ENCODE peak calls at places on chromosomes 4 and X, in ten cellular contexts. One of them, this sample, is unnamed.

GRCh38 chr4:56182356-56182755 is 204.9 kb downstream of the AASDH start:
- DNase-seq in CD8-positive, alpha-beta memory T cell: no peak
- DNase-seq in GM23248: no peak
- DNase-seq in lung: no peak
- DNase-seq in suprapubic skin: no peak
- DNase-seq in right lobe of liver: no peak
- DNase-seq in left lung: no peak
- DNase-seq in body of pancreas: no peak
- DNase-seq in endodermal cell: no peak
- DNase-seq in A549: no peak
- DNase-seq in this sample: no peak

GRCh38 chr4:3324093-3324815 is 31.4 kb downstream of the RGS12 start:
- DNase-seq in CD8-positive, alpha-beta memory T cell: no peak
- DNase-seq in GM23248: no peak
- DNase-seq in lung: no peak
- DNase-seq in suprapubic skin: no peak
- DNase-seq in right lobe of liver: no peak
- DNase-seq in left lung: no peak
- DNase-seq in body of pancreas: peak
- DNase-seq in endodermal cell: peak
- DNase-seq in A549: no peak
- DNase-seq in this sample: no peak

GRCh38 chr4:38857354-38858096 is 908 bp upstream of the TLR6 start:
- DNase-seq in CD8-positive, alpha-beta memory T cell: no peak
- DNase-seq in GM23248: peak
- DNase-seq in lung: peak
- DNase-seq in suprapubic skin: no peak
- DNase-seq in right lobe of liver: no peak
- DNase-seq in left lung: peak
- DNase-seq in body of pancreas: no peak
- DNase-seq in endodermal cell: peak
- DNase-seq in A549: peak
- DNase-seq in this sample: peak

GRCh38 chr4:188691811-188692210 is 552.6 kb downstream of the TRIML1 start:
- DNase-seq in CD8-positive, alpha-beta memory T cell: no peak
- DNase-seq in GM23248: peak
- DNase-seq in lung: no peak
- DNase-seq in suprapubic skin: no peak
- DNase-seq in right lobe of liver: no peak
- DNase-seq in left lung: no peak
- DNase-seq in body of pancreas: no peak
- DNase-seq in endodermal cell: no peak
- DNase-seq in A549: no peak
- DNase-seq in this sample: peak

GRCh38 chr4:1290165-1290977 is 680 bp downstream of the MAEA start:
- DNase-seq in CD8-positive, alpha-beta memory T cell: no peak
- DNase-seq in GM23248: peak
- DNase-seq in lung: no peak
- DNase-seq in suprapubic skin: peak
- DNase-seq in right lobe of liver: no peak
- DNase-seq in left lung: no peak
- DNase-seq in body of pancreas: peak
- DNase-seq in endodermal cell: no peak
- DNase-seq in A549: no peak
- DNase-seq in this sample: peak

GRCh38 chrX:153499876-153500275 is 5.1 kb downstream of the BGN start:
- DNase-seq in CD8-positive, alpha-beta memory T cell: no peak
- DNase-seq in GM23248: peak
- DNase-seq in lung: no peak
- DNase-seq in suprapubic skin: no peak
- DNase-seq in right lobe of liver: no peak
- DNase-seq in left lung: no peak
- DNase-seq in body of pancreas: no peak
- DNase-seq in endodermal cell: no peak
- DNase-seq in A549: no peak
- DNase-seq in this sample: no peak

GRCh38 chr4:107183155-107183774 is 147.2 kb upstream of the DKK2 start:
- DNase-seq in CD8-positive, alpha-beta memory T cell: peak
- DNase-seq in GM23248: peak
- DNase-seq in lung: no peak
- DNase-seq in suprapubic skin: no peak
- DNase-seq in right lobe of liver: no peak
- DNase-seq in left lung: no peak
- DNase-seq in body of pancreas: peak
- DNase-seq in endodermal cell: peak
- DNase-seq in A549: peak
- DNase-seq in this sample: peak

GRCh38 chr4:89482248-89482647 is 174.6 kb upstream of the GPRIN3 start:
- DNase-seq in CD8-positive, alpha-beta memory T cell: no peak
- DNase-seq in GM23248: peak
- DNase-seq in lung: no peak
- DNase-seq in suprapubic skin: no peak
- DNase-seq in right lobe of liver: no peak
- DNase-seq in left lung: no peak
- DNase-seq in body of pancreas: no peak
- DNase-seq in endodermal cell: peak
- DNase-seq in A549: peak
- DNase-seq in this sample: peak

GRCh38 chr4:39231660-39232059 is 49.3 kb downstream of the WDR19 start:
- DNase-seq in CD8-positive, alpha-beta memory T cell: no peak
- DNase-seq in GM23248: no peak
- DNase-seq in lung: no peak
- DNase-seq in suprapubic skin: no peak
- DNase-seq in right lobe of liver: no peak
- DNase-seq in left lung: no peak
- DNase-seq in body of pancreas: no peak
- DNase-seq in endodermal cell: no peak
- DNase-seq in A549: no peak
- DNase-seq in this sample: no peak

GRCh38 chr4:156830356-156830755 is 141.2 kb downstream of the PDGFC start:
- DNase-seq in CD8-positive, alpha-beta memory T cell: no peak
- DNase-seq in GM23248: peak
- DNase-seq in lung: no peak
- DNase-seq in suprapubic skin: no peak
- DNase-seq in right lobe of liver: no peak
- DNase-seq in left lung: no peak
- DNase-seq in body of pancreas: no peak
- DNase-seq in endodermal cell: no peak
- DNase-seq in A549: no peak
- DNase-seq in this sample: no peak

GRCh38 chr4:24973471-24974251 is 57.1 kb downstream of the LGI2 start:
- DNase-seq in CD8-positive, alpha-beta memory T cell: no peak
- DNase-seq in GM23248: peak
- DNase-seq in lung: peak
- DNase-seq in suprapubic skin: no peak
- DNase-seq in right lobe of liver: peak
- DNase-seq in left lung: peak
- DNase-seq in body of pancreas: no peak
- DNase-seq in endodermal cell: peak
- DNase-seq in A549: peak
- DNase-seq in this sample: no peak

GRCh38 chr4:53169695-53170617 is 195.9 kb downstream of the SCFD2 start:
- DNase-seq in CD8-positive, alpha-beta memory T cell: no peak
- DNase-seq in GM23248: no peak
- DNase-seq in lung: no peak
- DNase-seq in suprapubic skin: no peak
- DNase-seq in right lobe of liver: no peak
- DNase-seq in left lung: no peak
- DNase-seq in body of pancreas: no peak
- DNase-seq in endodermal cell: no peak
- DNase-seq in A549: no peak
- DNase-seq in this sample: no peak

GRCh38 chr4:68907230-68907629 is 44.4 kb downstream of the UGT2A3 start:
- DNase-seq in CD8-positive, alpha-beta memory T cell: no peak
- DNase-seq in GM23248: no peak
- DNase-seq in lung: no peak
- DNase-seq in suprapubic skin: no peak
- DNase-seq in right lobe of liver: no peak
- DNase-seq in left lung: no peak
- DNase-seq in body of pancreas: no peak
- DNase-seq in endodermal cell: no peak
- DNase-seq in A549: no peak
- DNase-seq in this sample: no peak

GRCh38 chr4:147138171-147138570 is 192.5 kb upstream of the TTC29 start:
- DNase-seq in CD8-positive, alpha-beta memory T cell: no peak
- DNase-seq in GM23248: peak
- DNase-seq in lung: no peak
- DNase-seq in suprapubic skin: no peak
- DNase-seq in right lobe of liver: no peak
- DNase-seq in left lung: no peak
- DNase-seq in body of pancreas: no peak
- DNase-seq in endodermal cell: no peak
- DNase-seq in A549: no peak
- DNase-seq in this sample: no peak

GRCh38 chr4:147136308-147136707 is 190.6 kb upstream of the TTC29 start:
- DNase-seq in CD8-positive, alpha-beta memory T cell: no peak
- DNase-seq in GM23248: no peak
- DNase-seq in lung: no peak
- DNase-seq in suprapubic skin: no peak
- DNase-seq in right lobe of liver: no peak
- DNase-seq in left lung: no peak
- DNase-seq in body of pancreas: no peak
- DNase-seq in endodermal cell: no peak
- DNase-seq in A549: no peak
- DNase-seq in this sample: no peak

GRCh38 chr4:147136783-147137182 is 191.1 kb upstream of the TTC29 start:
- DNase-seq in CD8-positive, alpha-beta memory T cell: no peak
- DNase-seq in GM23248: no peak
- DNase-seq in lung: no peak
- DNase-seq in suprapubic skin: no peak
- DNase-seq in right lobe of liver: no peak
- DNase-seq in left lung: no peak
- DNase-seq in body of pancreas: no peak
- DNase-seq in endodermal cell: no peak
- DNase-seq in A549: no peak
- DNase-seq in this sample: no peak

GRCh38 chr4:147139455-147140198 is 194.0 kb upstream of the TTC29 start:
- DNase-seq in CD8-positive, alpha-beta memory T cell: no peak
- DNase-seq in GM23248: no peak
- DNase-seq in lung: no peak
- DNase-seq in suprapubic skin: no peak
- DNase-seq in right lobe of liver: no peak
- DNase-seq in left lung: no peak
- DNase-seq in body of pancreas: no peak
- DNase-seq in endodermal cell: no peak
- DNase-seq in A549: no peak
- DNase-seq in this sample: no peak

GRCh38 chr4:147137280-147137679 is 191.6 kb upstream of the TTC29 start:
- DNase-seq in CD8-positive, alpha-beta memory T cell: no peak
- DNase-seq in GM23248: no peak
- DNase-seq in lung: no peak
- DNase-seq in suprapubic skin: no peak
- DNase-seq in right lobe of liver: no peak
- DNase-seq in left lung: no peak
- DNase-seq in body of pancreas: no peak
- DNase-seq in endodermal cell: peak
- DNase-seq in A549: no peak
- DNase-seq in this sample: no peak
- H3K27ac ChIP-seq in CD8-positive, alpha-beta memory T cell: no peak
- H3K27ac ChIP-seq in GM23248: no peak
- H3K27ac ChIP-seq in lung: no peak
- H3K27ac ChIP-seq in suprapubic skin: no peak
- H3K27ac ChIP-seq in right lobe of liver: no peak
- H3K27ac ChIP-seq in left lung: peak
- H3K27ac ChIP-seq in body of pancreas: no peak
- H3K27ac ChIP-seq in endodermal cell: no peak
- H3K27ac ChIP-seq in A549: no peak
- H3K27ac ChIP-seq in this sample: no peak

GRCh38 chr4:26105372-26105771 is 191.4 kb downstream of the SMIM20 start:
- DNase-seq in CD8-positive, alpha-beta memory T cell: no peak
- DNase-seq in GM23248: no peak
- DNase-seq in lung: no peak
- DNase-seq in suprapubic skin: no peak
- DNase-seq in right lobe of liver: no peak
- DNase-seq in left lung: no peak
- DNase-seq in body of pancreas: no peak
- DNase-seq in endodermal cell: no peak
- DNase-seq in A549: no peak
- DNase-seq in this sample: no peak
- H3K27ac ChIP-seq in CD8-positive, alpha-beta memory T cell: no peak
- H3K27ac ChIP-seq in GM23248: no peak
- H3K27ac ChIP-seq in lung: no peak
- H3K27ac ChIP-seq in suprapubic skin: peak
- H3K27ac ChIP-seq in right lobe of liver: no peak
- H3K27ac ChIP-seq in left lung: no peak
- H3K27ac ChIP-seq in body of pancreas: no peak
- H3K27ac ChIP-seq in endodermal cell: no peak
- H3K27ac ChIP-seq in A549: no peak
- H3K27ac ChIP-seq in this sample: no peak

GRCh38 chr4:165208322-165208652 is 926 bp downstream of the KLHL2 start:
- DNase-seq in CD8-positive, alpha-beta memory T cell: no peak
- DNase-seq in GM23248: no peak
- DNase-seq in lung: no peak
- DNase-seq in suprapubic skin: no peak
- DNase-seq in right lobe of liver: no peak
- DNase-seq in left lung: no peak
- DNase-seq in body of pancreas: no peak
- DNase-seq in endodermal cell: no peak
- DNase-seq in A549: no peak
- DNase-seq in this sample: no peak
- H3K27ac ChIP-seq in CD8-positive, alpha-beta memory T cell: peak
- H3K27ac ChIP-seq in GM23248: no peak
- H3K27ac ChIP-seq in lung: no peak
- H3K27ac ChIP-seq in suprapubic skin: peak
- H3K27ac ChIP-seq in right lobe of liver: peak
- H3K27ac ChIP-seq in left lung: peak
- H3K27ac ChIP-seq in body of pancreas: peak
- H3K27ac ChIP-seq in endodermal cell: no peak
- H3K27ac ChIP-seq in A549: peak
- H3K27ac ChIP-seq in this sample: peak

DNA sequence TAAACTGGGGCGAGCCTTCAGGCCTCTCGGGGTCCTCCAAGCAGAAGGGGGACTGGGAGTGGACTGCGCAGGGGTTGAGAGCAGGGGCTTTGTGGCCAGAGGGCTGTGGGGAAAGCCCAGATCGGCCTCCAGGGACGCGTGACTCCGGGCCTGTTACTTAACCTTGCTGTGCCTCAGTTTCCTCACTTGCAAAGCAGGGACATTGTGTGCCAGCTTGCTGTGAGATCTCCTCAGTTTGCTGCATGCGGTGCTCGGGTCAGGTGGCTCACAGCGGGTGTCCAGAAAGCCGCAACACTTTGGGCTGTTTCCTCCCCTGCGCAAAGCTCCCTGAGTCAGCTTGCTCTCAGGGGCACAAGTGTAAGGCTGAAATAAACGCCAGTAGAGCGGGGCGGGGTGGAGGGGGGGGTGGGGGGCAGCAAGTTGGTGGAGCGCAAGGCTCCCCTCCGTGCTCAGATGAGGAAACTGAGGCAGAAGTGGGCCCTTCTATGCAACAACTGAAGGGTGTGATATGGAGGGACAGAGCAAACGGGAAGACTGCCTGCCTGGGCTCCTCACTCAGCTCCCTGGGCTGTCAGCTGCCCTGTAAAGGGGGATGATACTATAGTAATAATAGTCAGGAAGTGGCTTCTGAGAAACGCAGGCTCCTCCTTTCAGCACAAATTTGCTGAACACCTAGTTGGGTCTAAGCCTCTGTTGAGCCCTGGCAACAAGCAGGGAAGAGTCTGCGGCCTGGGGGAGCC is 101.0 kb downstream of the HMX1 start:
- DNase-seq in CD8-positive, alpha-beta memory T cell: no peak
- DNase-seq in GM23248: no peak
- DNase-seq in lung: no peak
- DNase-seq in suprapubic skin: no peak
- DNase-seq in right lobe of liver: peak
- DNase-seq in left lung: peak
- DNase-seq in body of pancreas: no peak
- DNase-seq in endodermal cell: peak
- DNase-seq in A549: no peak
- DNase-seq in this sample: no peak
- H3K27ac ChIP-seq in CD8-positive, alpha-beta memory T cell: no peak
- H3K27ac ChIP-seq in GM23248: no peak
- H3K27ac ChIP-seq in lung: no peak
- H3K27ac ChIP-seq in suprapubic skin: no peak
- H3K27ac ChIP-seq in right lobe of liver: no peak
- H3K27ac ChIP-seq in left lung: no peak
- H3K27ac ChIP-seq in body of pancreas: no peak
- H3K27ac ChIP-seq in endodermal cell: no peak
- H3K27ac ChIP-seq in A549: no peak
- H3K27ac ChIP-seq in this sample: no peak